ENCODE peak calls at places on chromosome 2, in nine cellular contexts. One of them, this sample, is unnamed.

GRCh38 chr2:75098856-75099255 is 100.5 kb downstream of the TACR1 start:
- DNase-seq in right lobe of liver: no peak
- DNase-seq in PC-9: peak; percentile 11
- DNase-seq in bronchial epithelial cell: peak; percentile 29
- DNase-seq in transverse colon: no peak
- DNase-seq in BE2C: peak; percentile 8
- DNase-seq in fibroblast of pulmonary artery: peak; percentile 55
- DNase-seq in foreskin fibroblast: no peak
- DNase-seq in dorsolateral prefrontal cortex: no peak
- DNase-seq in this sample: no peak

GRCh38 chr2:118112771-118113334 is 24.6 kb downstream of the INSIG2 start:
- DNase-seq in right lobe of liver: no peak
- DNase-seq in PC-9: peak; percentile 67
- DNase-seq in bronchial epithelial cell: peak; percentile 99
- DNase-seq in transverse colon: no peak
- DNase-seq in BE2C: no peak
- DNase-seq in fibroblast of pulmonary artery: peak; percentile 64
- DNase-seq in foreskin fibroblast: peak; percentile 65
- DNase-seq in dorsolateral prefrontal cortex: no peak
- DNase-seq in this sample: no peak

GRCh38 chr2:130873700-130874346 is 37.1 kb downstream of the ARHGEF4 start:
- DNase-seq in right lobe of liver: peak; percentile 61
- DNase-seq in PC-9: peak; percentile 68
- DNase-seq in bronchial epithelial cell: peak; percentile 63
- DNase-seq in transverse colon: peak; percentile 79
- DNase-seq in BE2C: peak; percentile 64
- DNase-seq in fibroblast of pulmonary artery: peak; percentile 77
- DNase-seq in foreskin fibroblast: peak; percentile 39
- DNase-seq in dorsolateral prefrontal cortex: peak; percentile 68
- DNase-seq in this sample: peak; percentile 54

GRCh38 chr2:134218928-134219707 is 34.8 kb upstream of the MGAT5 start:
- DNase-seq in right lobe of liver: peak; percentile 32
- DNase-seq in PC-9: no peak
- DNase-seq in bronchial epithelial cell: no peak
- DNase-seq in transverse colon: peak; percentile 45
- DNase-seq in BE2C: no peak
- DNase-seq in fibroblast of pulmonary artery: no peak
- DNase-seq in foreskin fibroblast: no peak
- DNase-seq in dorsolateral prefrontal cortex: no peak
- DNase-seq in this sample: peak; percentile 18

GRCh38 chr2:15472133-15472532 is 89.0 kb downstream of the NBAS start:
- DNase-seq in right lobe of liver: no peak
- DNase-seq in PC-9: no peak
- DNase-seq in bronchial epithelial cell: peak; percentile 17
- DNase-seq in transverse colon: no peak
- DNase-seq in BE2C: no peak
- DNase-seq in fibroblast of pulmonary artery: no peak
- DNase-seq in foreskin fibroblast: no peak
- DNase-seq in dorsolateral prefrontal cortex: no peak
- DNase-seq in this sample: no peak

GRCh38 chr2:240319221-240319854 is 116.1 kb upstream of the GPC1 start:
- DNase-seq in right lobe of liver: no peak
- DNase-seq in PC-9: no peak
- DNase-seq in bronchial epithelial cell: no peak
- DNase-seq in transverse colon: no peak
- DNase-seq in BE2C: no peak
- DNase-seq in fibroblast of pulmonary artery: peak; percentile 29
- DNase-seq in foreskin fibroblast: no peak
- DNase-seq in dorsolateral prefrontal cortex: no peak
- DNase-seq in this sample: no peak

GRCh38 chr2:120630031-120630701 is 105.5 kb upstream of the GLI2 start:
- DNase-seq in right lobe of liver: no peak
- DNase-seq in PC-9: no peak
- DNase-seq in bronchial epithelial cell: no peak
- DNase-seq in transverse colon: no peak
- DNase-seq in BE2C: no peak
- DNase-seq in fibroblast of pulmonary artery: no peak
- DNase-seq in foreskin fibroblast: no peak
- DNase-seq in dorsolateral prefrontal cortex: no peak
- DNase-seq in this sample: no peak

GRCh38 chr2:62176771-62177170 is 19.1 kb upstream of the B3GNT2 start:
- DNase-seq in right lobe of liver: no peak
- DNase-seq in PC-9: no peak
- DNase-seq in bronchial epithelial cell: no peak
- DNase-seq in transverse colon: no peak
- DNase-seq in BE2C: no peak
- DNase-seq in fibroblast of pulmonary artery: no peak
- DNase-seq in foreskin fibroblast: no peak
- DNase-seq in dorsolateral prefrontal cortex: no peak
- DNase-seq in this sample: no peak

GRCh38 chr2:204533629-204534370 is 11.5 kb upstream of the PARD3B start:
- DNase-seq in right lobe of liver: no peak
- DNase-seq in PC-9: no peak
- DNase-seq in bronchial epithelial cell: peak; percentile 89
- DNase-seq in transverse colon: no peak
- DNase-seq in BE2C: no peak
- DNase-seq in fibroblast of pulmonary artery: no peak
- DNase-seq in foreskin fibroblast: peak; percentile 41
- DNase-seq in dorsolateral prefrontal cortex: no peak
- DNase-seq in this sample: no peak

GRCh38 chr2:123162400-123163016 is 862.6 kb upstream of the CNTNAP5 start:
- DNase-seq in right lobe of liver: no peak
- DNase-seq in PC-9: no peak
- DNase-seq in bronchial epithelial cell: no peak
- DNase-seq in transverse colon: no peak
- DNase-seq in BE2C: no peak
- DNase-seq in fibroblast of pulmonary artery: no peak
- DNase-seq in foreskin fibroblast: no peak
- DNase-seq in dorsolateral prefrontal cortex: no peak
- DNase-seq in this sample: no peak

GRCh38 chr2:239814136-239814916 is 210.8 kb downstream of the NDUFA10 start:
- DNase-seq in right lobe of liver: no peak
- DNase-seq in PC-9: no peak
- DNase-seq in bronchial epithelial cell: no peak
- DNase-seq in transverse colon: no peak
- DNase-seq in BE2C: no peak
- DNase-seq in fibroblast of pulmonary artery: no peak
- DNase-seq in foreskin fibroblast: no peak
- DNase-seq in dorsolateral prefrontal cortex: no peak
- DNase-seq in this sample: no peak

GRCh38 chr2:162113771-162114168 is 38.3 kb downstream of the GCG start:
- DNase-seq in right lobe of liver: no peak
- DNase-seq in PC-9: no peak
- DNase-seq in bronchial epithelial cell: peak; percentile 86
- DNase-seq in transverse colon: no peak
- DNase-seq in BE2C: no peak
- DNase-seq in fibroblast of pulmonary artery: peak; percentile 84
- DNase-seq in foreskin fibroblast: peak; percentile 71
- DNase-seq in dorsolateral prefrontal cortex: no peak
- DNase-seq in this sample: no peak

GRCh38 chr2:219638948-219639341 is 11.5 kb downstream of the SLC4A3 start:
- DNase-seq in right lobe of liver: no peak
- DNase-seq in PC-9: no peak
- DNase-seq in bronchial epithelial cell: no peak
- DNase-seq in transverse colon: no peak
- DNase-seq in BE2C: no peak
- DNase-seq in fibroblast of pulmonary artery: no peak
- DNase-seq in foreskin fibroblast: no peak
- DNase-seq in dorsolateral prefrontal cortex: no peak
- DNase-seq in this sample: no peak

GRCh38 chr2:130720036-130720435 is 8.8 kb upstream of the GPR148 start:
- DNase-seq in right lobe of liver: no peak
- DNase-seq in PC-9: no peak
- DNase-seq in bronchial epithelial cell: peak; percentile 50
- DNase-seq in transverse colon: peak; percentile 11
- DNase-seq in BE2C: no peak
- DNase-seq in fibroblast of pulmonary artery: no peak
- DNase-seq in foreskin fibroblast: no peak
- DNase-seq in dorsolateral prefrontal cortex: no peak
- DNase-seq in this sample: no peak

GRCh38 chr2:175698076-175698475 is 304.0 kb downstream of the LNPK start:
- DNase-seq in right lobe of liver: no peak
- DNase-seq in PC-9: no peak
- DNase-seq in bronchial epithelial cell: no peak
- DNase-seq in transverse colon: no peak
- DNase-seq in BE2C: no peak
- DNase-seq in fibroblast of pulmonary artery: no peak
- DNase-seq in foreskin fibroblast: no peak
- DNase-seq in dorsolateral prefrontal cortex: no peak
- DNase-seq in this sample: no peak

GRCh38 chr2:204705243-204705971 is 160.1 kb downstream of the PARD3B start:
- DNase-seq in right lobe of liver: no peak
- DNase-seq in PC-9: no peak
- DNase-seq in bronchial epithelial cell: peak; percentile 65
- DNase-seq in transverse colon: no peak
- DNase-seq in BE2C: no peak
- DNase-seq in fibroblast of pulmonary artery: peak; percentile 22
- DNase-seq in foreskin fibroblast: no peak
- DNase-seq in dorsolateral prefrontal cortex: no peak
- DNase-seq in this sample: no peak

GRCh38 chr2:174003635-174004310 is 38.6 kb upstream of the SP3 start:
- DNase-seq in right lobe of liver: peak; percentile 79
- DNase-seq in PC-9: peak; percentile 69
- DNase-seq in bronchial epithelial cell: no peak
- DNase-seq in transverse colon: no peak
- DNase-seq in BE2C: no peak
- DNase-seq in fibroblast of pulmonary artery: no peak
- DNase-seq in foreskin fibroblast: no peak
- DNase-seq in dorsolateral prefrontal cortex: no peak
- DNase-seq in this sample: no peak
- TF ChIP-seq CTCF in right lobe of liver: peak; percentile 39
- TF ChIP-seq CTCF in PC-9: no peak
- TF ChIP-seq CTCF in bronchial epithelial cell: peak; percentile 4
- TF ChIP-seq CTCF in transverse colon: peak; percentile 6
- TF ChIP-seq CTCF in BE2C: peak; percentile 3
- TF ChIP-seq CTCF in fibroblast of pulmonary artery: no peak
- TF ChIP-seq CTCF in foreskin fibroblast: peak; percentile 8
- TF ChIP-seq CTCF in dorsolateral prefrontal cortex: no peak
- TF ChIP-seq CTCF in this sample: no peak

DNA sequence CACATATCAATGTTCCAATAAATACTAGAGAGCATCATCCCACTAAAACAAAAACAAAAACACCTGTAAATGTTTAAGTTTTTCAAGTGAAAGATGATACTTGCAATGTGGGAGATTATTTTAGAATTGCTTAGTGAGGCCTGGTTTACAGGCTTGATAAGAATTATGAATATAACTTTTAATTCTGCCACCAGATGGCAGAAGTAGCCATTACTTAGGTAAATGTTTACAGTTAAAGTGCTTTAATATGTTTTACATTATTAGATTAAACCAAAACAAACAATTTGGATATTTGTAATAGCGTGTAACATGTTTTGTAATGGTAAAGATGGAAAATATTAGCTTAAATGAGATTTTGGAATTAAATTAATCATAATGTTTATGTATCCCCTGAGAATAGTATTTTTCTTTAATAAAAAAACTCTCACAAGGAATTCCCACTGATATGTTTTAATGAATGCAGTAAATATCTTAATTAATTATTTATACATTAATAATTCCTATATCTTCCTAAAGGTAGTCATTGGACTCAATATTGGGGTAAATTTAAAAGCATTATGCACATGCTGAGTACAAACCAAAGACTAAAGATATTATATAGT is 522.0 kb downstream of the SPAG16 start:
- DNase-seq in right lobe of liver: no peak
- DNase-seq in PC-9: no peak
- DNase-seq in bronchial epithelial cell: peak; percentile 38
- DNase-seq in transverse colon: no peak
- DNase-seq in BE2C: no peak
- DNase-seq in fibroblast of pulmonary artery: peak; percentile 45
- DNase-seq in foreskin fibroblast: no peak
- DNase-seq in dorsolateral prefrontal cortex: no peak
- DNase-seq in this sample: no peak
- TF ChIP-seq CTCF in right lobe of liver: peak; percentile 26
- TF ChIP-seq CTCF in PC-9: peak; percentile 84
- TF ChIP-seq CTCF in bronchial epithelial cell: no peak
- TF ChIP-seq CTCF in transverse colon: peak; percentile 20
- TF ChIP-seq CTCF in BE2C: peak; percentile 28
- TF ChIP-seq CTCF in fibroblast of pulmonary artery: peak; percentile 22
- TF ChIP-seq CTCF in foreskin fibroblast: peak; percentile 12
- TF ChIP-seq CTCF in dorsolateral prefrontal cortex: peak; percentile 49
- TF ChIP-seq CTCF in this sample: peak; percentile 25

DNA sequence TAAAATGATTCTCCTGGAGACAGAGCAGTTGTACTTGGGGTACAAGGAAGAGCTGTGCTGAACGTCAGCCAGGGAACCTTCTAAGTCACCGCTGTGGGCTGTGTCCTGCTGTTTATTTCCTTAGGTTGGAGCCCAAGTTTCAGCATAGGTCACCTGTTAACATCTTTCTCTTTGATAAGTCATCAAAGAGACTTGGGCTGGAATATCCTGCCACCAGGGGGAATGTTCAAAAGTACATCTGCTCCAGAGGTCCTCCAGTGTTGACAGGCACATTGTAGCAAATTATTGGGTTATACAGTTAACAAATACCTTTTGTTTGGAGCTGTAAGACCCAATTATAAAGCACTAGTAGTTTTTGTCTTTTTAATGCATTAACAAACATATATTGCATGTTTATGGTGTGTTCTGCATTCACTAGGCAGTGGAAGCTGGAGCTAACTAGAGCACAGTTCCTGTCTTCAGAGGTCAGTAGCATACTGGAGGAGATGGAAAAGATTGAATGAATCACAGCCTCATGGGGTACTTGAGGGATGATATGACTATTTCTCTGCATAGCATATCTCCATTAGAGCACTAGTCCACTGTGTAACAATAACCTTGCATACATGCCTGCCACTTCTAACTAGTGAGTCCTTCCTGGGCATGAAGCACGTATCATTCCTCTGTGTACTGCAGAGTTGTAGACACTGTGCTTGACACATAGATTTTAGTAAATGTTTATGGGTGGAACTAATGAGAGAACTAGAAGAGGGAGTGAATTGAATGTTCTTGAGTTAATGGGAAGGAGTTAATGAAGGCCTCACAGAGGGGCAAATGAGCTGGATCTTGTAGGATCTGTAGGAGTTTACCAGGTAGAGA is 182.1 kb downstream of the AGAP1 start:
- DNase-seq in right lobe of liver: no peak
- DNase-seq in PC-9: no peak
- DNase-seq in bronchial epithelial cell: peak; percentile 44
- DNase-seq in transverse colon: no peak
- DNase-seq in BE2C: no peak
- DNase-seq in fibroblast of pulmonary artery: no peak
- DNase-seq in foreskin fibroblast: peak; percentile 53
- DNase-seq in dorsolateral prefrontal cortex: no peak
- DNase-seq in this sample: no peak
- TF ChIP-seq CTCF in right lobe of liver: no peak
- TF ChIP-seq CTCF in PC-9: peak; percentile 56
- TF ChIP-seq CTCF in bronchial epithelial cell: peak; percentile 16
- TF ChIP-seq CTCF in transverse colon: no peak
- TF ChIP-seq CTCF in BE2C: peak; percentile 35
- TF ChIP-seq CTCF in fibroblast of pulmonary artery: peak; percentile 5
- TF ChIP-seq CTCF in foreskin fibroblast: no peak
- TF ChIP-seq CTCF in dorsolateral prefrontal cortex: peak; percentile 5
- TF ChIP-seq CTCF in this sample: no peak

DNA sequence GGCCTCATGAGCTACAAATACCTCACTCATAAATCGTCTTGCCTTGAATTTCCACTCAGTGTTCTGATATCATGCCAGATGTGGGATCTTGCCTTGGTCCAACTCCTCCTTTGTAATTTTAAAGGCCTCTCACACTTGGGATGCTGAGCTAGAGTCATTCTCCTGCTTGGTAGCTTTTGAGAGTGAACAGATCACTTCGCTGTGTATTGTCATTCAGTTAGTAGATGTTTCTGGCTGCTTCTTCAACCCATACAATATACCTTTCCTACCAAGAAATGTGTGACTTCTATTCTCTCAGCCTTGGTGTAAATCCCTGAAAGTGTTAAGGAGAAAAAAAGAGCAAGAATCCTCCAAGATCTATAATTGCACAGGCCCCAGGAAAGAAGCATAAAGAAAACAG is 309.1 kb downstream of the NRXN1 start:
- DNase-seq in right lobe of liver: no peak
- DNase-seq in PC-9: no peak
- DNase-seq in bronchial epithelial cell: no peak
- DNase-seq in transverse colon: no peak
- DNase-seq in BE2C: no peak
- DNase-seq in fibroblast of pulmonary artery: no peak
- DNase-seq in foreskin fibroblast: no peak
- DNase-seq in dorsolateral prefrontal cortex: no peak
- DNase-seq in this sample: no peak
- TF ChIP-seq CTCF in right lobe of liver: no peak
- TF ChIP-seq CTCF in PC-9: no peak
- TF ChIP-seq CTCF in bronchial epithelial cell: no peak
- TF ChIP-seq CTCF in transverse colon: no peak
- TF ChIP-seq CTCF in BE2C: no peak
- TF ChIP-seq CTCF in fibroblast of pulmonary artery: no peak
- TF ChIP-seq CTCF in foreskin fibroblast: no peak
- TF ChIP-seq CTCF in dorsolateral prefrontal cortex: no peak
- TF ChIP-seq CTCF in this sample: no peak

This sample was measured in CD4-positive, alpha-beta T cell.